ENCODE peak calls at places on chromosomes 4 and X, in five cellular contexts. O is ovary; Q is left lung; H is CD4-positive, CD25-positive, alpha-beta regulatory T cell; P is cardiac muscle cell. D is an unnamed sample. For H3K36me3 and H3K9me3, the result is how much of the 10 kb centered on the place peaks cover.

GRCh38 chr4:3346146-3346545 is 53.3 kb downstream of the RGS12 start:
- DNase-seq in O (peak), P (peak), H (peak), Q (no peak), D (peak)

GRCh38 chr4:72975488-72975784 is 94.1 kb downstream of the COX18 start:
- DNase-seq in Q (no peak), P (no peak), H (no peak), O (no peak), D (no peak)

GRCh38 chrX:106802388-106803275 is at the start of gene TBC1D8B:
- DNase-seq in O (peak), P (peak), H (no peak), Q (peak), D (peak)

GRCh38 chr4:141587897-141588296 is 48.5 kb upstream of the IL15 start:
- DNase-seq in Q (no peak), O (no peak), H (no peak), P (no peak), D (no peak)

GRCh38 chrX:18995216-18995615 is 11.3 kb upstream of the PHKA2 start:
- DNase-seq in P (no peak), O (no peak), H (no peak), Q (no peak), D (no peak)

GRCh38 chrX:150451953-150452352 is 88.8 kb downstream of the MAMLD1 start:
- DNase-seq in P (no peak), Q (no peak), O (no peak), H (no peak), D (peak)

GRCh38 chr4:144754562-144755410 is 108.8 kb downstream of the HHIP start:
- DNase-seq in O (no peak), P (no peak), Q (no peak), H (no peak), D (peak)

GRCh38 chrX:70444326-70445196 is at the start of gene DLG3:
- DNase-seq in H (no peak), P (peak), Q (no peak), O (no peak), D (peak)

GRCh38 chr4:48109413-48110263 is 24.4 kb downstream of the TXK start:
- DNase-seq in H (peak), P (peak), O (no peak), Q (no peak), D (peak)

GRCh38 chrX:134562002-134562401 is 96.3 kb downstream of the PLAC1 start:
- DNase-seq in H (no peak), Q (no peak), O (no peak), P (no peak), D (no peak)

GRCh38 chrX:129786210-129786651 is 6.5 kb downstream of the SASH3 start:
- DNase-seq in P (no peak), O (no peak), H (no peak), Q (no peak), D (no peak)

GRCh38 chrX:12975670-12975965 is 708 bp downstream of the TMSB4X start:
- DNase-seq in O (no peak), H (no peak), Q (peak), P (peak), D (peak)
- H3K36me3 ChIP-seq in O (under half), H (under half), Q (under half), P (under half), D (under half)

GRCh38 chr4:36241771-36242170 is 2.5 kb downstream of the ARAP2 start:
- DNase-seq in Q (no peak), H (peak), P (no peak), O (no peak), D (no peak)

GRCh38 chr4:36236159-36236558 is 8.2 kb downstream of the ARAP2 start:
- DNase-seq in H (no peak), Q (no peak), P (no peak), O (no peak), D (no peak)

GRCh38 chr4:36235306-36235705 is 9.0 kb downstream of the ARAP2 start:
- DNase-seq in H (no peak), Q (no peak), O (no peak), P (no peak), D (no peak)

GRCh38 chr4:36233567-36234266 is 10.6 kb downstream of the ARAP2 start:
- DNase-seq in Q (no peak), H (no peak), O (no peak), P (no peak), D (no peak)

GRCh38 chr4:36237366-36238353 is 6.7 kb downstream of the ARAP2 start:
- DNase-seq in Q (no peak), O (no peak), H (no peak), P (no peak), D (no peak)
- H3K9me3 ChIP-seq in Q (under half), O (under half), H (under half), P (under half), D (under half)

DNA sequence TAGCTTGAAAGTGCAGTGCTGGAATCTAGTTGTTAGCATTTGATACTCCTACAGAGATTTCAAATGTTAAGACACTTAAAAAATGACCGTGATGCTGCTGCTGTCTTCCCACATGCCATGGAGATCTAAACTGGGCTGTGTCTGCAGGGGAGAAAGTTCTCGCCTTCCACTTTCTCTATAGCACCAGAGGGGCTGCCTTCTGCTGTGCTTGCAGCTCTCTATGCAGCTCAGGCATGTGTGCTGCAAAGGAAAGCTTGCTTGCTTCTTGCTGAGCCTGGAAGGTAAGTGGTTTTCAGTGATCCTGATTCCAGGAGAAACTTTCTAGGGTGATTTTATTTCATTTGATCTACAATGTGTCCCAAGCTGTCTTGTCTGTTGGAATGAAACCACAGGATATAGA is 137.7 kb downstream of the SOWAHB start:
- DNase-seq in P (no peak), O (no peak), H (no peak), Q (no peak), D (no peak)
- H3K36me3 ChIP-seq in P (under half), O (under half), H (under half), Q (under half), D (under half)

DNA sequence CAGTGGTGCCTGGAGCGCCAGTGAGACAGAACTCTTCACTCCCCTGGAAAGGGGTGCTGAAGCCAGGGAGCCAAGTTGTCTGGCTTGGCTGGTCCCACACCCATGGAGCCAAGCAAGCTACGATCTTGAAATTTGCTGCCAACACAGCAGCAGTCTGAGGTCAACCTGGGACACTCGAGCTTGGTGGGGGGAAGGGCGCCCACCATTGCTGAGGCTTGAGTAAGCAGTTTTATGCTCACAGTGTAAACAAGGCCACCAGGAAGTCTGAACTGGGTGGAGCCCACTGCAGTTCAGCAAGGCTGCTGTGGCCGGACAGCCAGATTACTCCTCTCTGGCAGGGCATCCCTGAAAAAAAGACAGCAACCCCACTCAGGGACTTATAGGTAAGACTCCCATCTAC is 149.5 kb downstream of the EDA2R start:
- DNase-seq in O (no peak), H (no peak), Q (no peak), P (no peak), D (no peak)
- H3K9me3 ChIP-seq in O (under half), H (under half), Q (under half), P (under half), D (under half)

GRCh38 chr4:166657261-166657660 is 577.0 kb downstream of the SPOCK3 start:
- DNase-seq in Q (no peak), P (peak), O (no peak), H (no peak), D (no peak)

GRCh38 chr4:166658585-166658984 is 575.7 kb downstream of the SPOCK3 start:
- DNase-seq in O (no peak), Q (no peak), H (no peak), P (no peak), D (no peak)

GRCh38 chr4:166655705-166656104 is 578.6 kb downstream of the SPOCK3 start:
- DNase-seq in O (no peak), H (no peak), P (peak), Q (no peak), D (no peak)

GRCh38 chr4:166655231-166655630 is 579.1 kb downstream of the SPOCK3 start:
- DNase-seq in H (no peak), P (no peak), Q (no peak), O (no peak), D (no peak)
- H3K36me3 ChIP-seq in H (under half), P (under half), Q (under half), O (under half), D (under half)

GRCh38 chr4:1255151-1255550 is 6.2 kb upstream of the CTBP1 start:
- DNase-seq in Q (no peak), O (no peak), H (no peak), P (no peak), D (no peak)

GRCh38 chr4:1258457-1258856 is 9.5 kb upstream of the CTBP1 start:
- DNase-seq in O (no peak), H (no peak), P (no peak), Q (no peak), D (no peak)

GRCh38 chr4:1252928-1253492 is 4.1 kb upstream of the CTBP1 start:
- DNase-seq in P (no peak), O (no peak), H (no peak), Q (no peak), D (no peak)

GRCh38 chr4:1253831-1254230 is 4.9 kb upstream of the CTBP1 start:
- DNase-seq in H (no peak), O (no peak), P (no peak), Q (no peak), D (no peak)

GRCh38 chr4:1255699-1256098 is 6.8 kb upstream of the CTBP1 start:
- DNase-seq in O (no peak), P (no peak), Q (no peak), H (no peak), D (no peak)
- H3K9me3 ChIP-seq in O (under half), P (under half), Q (under half), H (under half), D (under half)

GRCh38 chr4:61320154-61320553 is 120.0 kb downstream of the ADGRL3 start:
- DNase-seq in Q (no peak), O (no peak), H (no peak), P (no peak), D (no peak)

GRCh38 chr4:61319156-61319555 is 119.0 kb downstream of the ADGRL3 start:
- DNase-seq in H (no peak), P (no peak), Q (no peak), O (no peak), D (no peak)
- H3K36me3 ChIP-seq in H (under half), P (under half), Q (under half), O (under half), D (under half)

GRCh38 chr4:116499-116898 is 7.8 kb upstream of the ZNF718 start:
- DNase-seq in O (no peak), P (no peak), Q (no peak), H (no peak), D (no peak)

GRCh38 chr4:114151-114550 is 10.2 kb upstream of the ZNF718 start:
- DNase-seq in P (no peak), Q (no peak), O (no peak), H (no peak), D (no peak)

GRCh38 chr4:107444-108429 is 16.6 kb upstream of the ZNF718 start:
- DNase-seq in Q (no peak), H (no peak), O (no peak), P (peak), D (no peak)

GRCh38 chr4:113732-114131 is 10.6 kb upstream of the ZNF718 start:
- DNase-seq in Q (no peak), P (no peak), H (no peak), O (no peak), D (no peak)

GRCh38 chr4:112771-113170 is 11.5 kb upstream of the ZNF718 start:
- DNase-seq in H (no peak), O (no peak), P (no peak), Q (no peak), D (no peak)
- H3K9me3 ChIP-seq in H (under half), O (under half), P (under half), Q (half or more), D (under half)

GRCh38 chr4:102600689-102601088 is 99.5 kb downstream of the NFKB1 start:
- DNase-seq in O (no peak), P (no peak), Q (no peak), H (no peak), D (no peak)
- H3K36me3 ChIP-seq in O (under half), P (under half), Q (under half), H (half or more), D (half or more)

DNA sequence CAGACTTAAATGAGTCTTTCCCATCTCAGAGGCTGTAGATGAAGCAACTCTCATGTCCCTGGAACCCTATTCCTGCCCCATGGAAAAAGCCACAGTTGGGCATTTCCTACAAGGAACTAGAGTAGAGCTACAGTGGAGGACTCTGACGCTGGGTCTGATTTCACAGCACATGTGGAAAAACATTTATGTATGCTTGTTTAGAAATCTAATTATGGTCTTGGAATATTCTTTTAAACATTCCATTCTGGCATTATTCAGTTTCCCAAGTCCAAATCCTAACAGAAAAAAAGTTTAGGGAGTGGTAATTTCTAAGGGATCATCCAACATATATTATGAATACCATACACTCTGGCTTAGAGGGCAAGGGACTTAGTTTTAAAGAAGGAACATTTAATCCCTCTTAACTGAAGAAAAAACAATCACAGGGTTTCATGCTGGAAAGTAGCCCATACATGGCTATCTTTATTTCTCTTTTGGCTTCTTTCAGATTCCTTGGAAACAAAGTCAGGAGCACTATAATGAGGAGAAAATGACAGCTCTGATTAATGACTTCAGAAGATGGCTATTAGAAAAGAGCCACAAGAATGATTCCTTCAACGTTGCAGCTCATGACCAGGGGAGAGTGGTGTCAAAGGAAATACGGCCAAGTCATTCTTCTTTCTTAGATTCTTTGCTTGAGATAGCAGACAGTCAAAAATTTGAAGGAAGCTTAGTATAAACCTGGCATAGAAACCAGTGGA is 56.0 kb downstream of the CNGA2 start:
- DNase-seq in P (no peak), Q (no peak), H (no peak), O (no peak), D (no peak)
- H3K9me3 ChIP-seq in P (under half), Q (under half), H (under half), O (under half), D (under half)